ENCODE peak calls at places on chromosomes 4 and X, in seven cellular contexts. Q is GM23338; H is colonic mucosa; F is body of pancreas; U is CD8-positive, alpha-beta T cell; C is right cardiac atrium; V is CD4-positive, alpha-beta memory T cell. N is an unnamed sample.

GRCh38 chrX:103722505-103722904 is 11.8 kb downstream of the TMEM31 start:
- DNase-seq in V (no peak), F (peak; percentile 10), U (no peak), H (no peak), Q (no peak), C (no peak), N (no peak)

GRCh38 chr4:113971706-113972360 is 7.6 kb downstream of the ARSJ start:
- DNase-seq in C (no peak), F (no peak), H (no peak), U (no peak), Q (no peak), V (no peak), N (no peak)

GRCh38 chrX:129808829-129809745 is 29.3 kb downstream of the SASH3 start:
- DNase-seq in F (no peak), U (no peak), C (no peak), H (no peak), V (no peak), Q (no peak), N (no peak)

GRCh38 chrX:48003367-48003757 is 427 bp downstream of the ZNF182 start:
- DNase-seq in Q (no peak), H (peak; percentile 26), F (no peak), C (peak; percentile 54), U (no peak), V (no peak), N (peak; percentile 26)

GRCh38 chr4:129561280-129561679 is 465.3 kb downstream of the C4orf33 start:
- DNase-seq in H (no peak), U (no peak), Q (no peak), F (no peak), C (no peak), V (no peak), N (no peak)

GRCh38 chr4:86977621-86978184 is 42.9 kb downstream of the AFF1 start:
- DNase-seq in F (peak; percentile 60), C (no peak), Q (no peak), V (peak; percentile 10), U (no peak), H (peak; percentile 68), N (peak; percentile 43)

GRCh38 chr4:109969909-109970308 is 57.2 kb downstream of the EGF start:
- DNase-seq in F (no peak), U (no peak), C (no peak), Q (no peak), H (no peak), V (no peak), N (no peak)

GRCh38 chr4:15333692-15334633 is 93.9 kb upstream of the C1QTNF7 start:
- DNase-seq in U (no peak), H (no peak), V (no peak), Q (no peak), C (no peak), F (no peak), N (no peak)

GRCh38 chrX:13151806-13152510 is 107.5 kb upstream of the FAM9C start:
- DNase-seq in C (no peak), Q (no peak), U (no peak), F (no peak), V (peak; percentile 83), H (no peak), N (no peak)

GRCh38 chr4:172147702-172148101 is 334.5 kb downstream of the GALNTL6 start:
- DNase-seq in F (no peak), U (no peak), H (no peak), V (no peak), C (no peak), Q (peak; percentile 3), N (no peak)

GRCh38 chr4:1579834-1580686 is 104.1 kb downstream of the FAM53A start:
- DNase-seq in U (peak; percentile 86), H (peak; percentile 88), F (peak; percentile 92), Q (peak; percentile 96), C (peak; percentile 99), V (peak; percentile 92), N (peak; percentile 91)

GRCh38 chr4:172706000-172706399 is 462.6 kb upstream of the GALNT7 start:
- DNase-seq in F (no peak), V (no peak), H (no peak), U (no peak), Q (no peak), C (no peak), N (no peak)

GRCh38 chr4:54840992-54841768 is 183.4 kb downstream of the KIT start:
- DNase-seq in C (no peak), U (no peak), F (no peak), V (no peak), Q (no peak), H (peak; percentile 18), N (peak; percentile 9)

GRCh38 chr4:156390599-156391296 is 437.1 kb upstream of the CTSO start:
- DNase-seq in H (no peak), F (no peak), C (no peak), Q (no peak), V (no peak), U (no peak), N (no peak)

GRCh38 chrX:64642482-64642881 is 247.2 kb upstream of the MTMR8 start:
- DNase-seq in C (no peak), Q (peak; percentile 42), V (peak; percentile 0), F (no peak), H (no peak), U (no peak), N (no peak)

GRCh38 chrX:103376118-103376978 is at the start of gene BEX3:
- DNase-seq in F (peak; percentile 60), C (peak; percentile 85), V (peak; percentile 27), U (no peak), Q (peak; percentile 81), H (peak; percentile 48), N (peak; percentile 47)

GRCh38 chrX:56728321-56728720 is 722 bp upstream of the NBDY start:
- DNase-seq in V (no peak), C (no peak), U (no peak), H (no peak), F (no peak), Q (no peak), N (no peak)

GRCh38 chrX:136768469-136769084 is 12.2 kb downstream of the ARHGEF6 start:
- DNase-seq in H (peak; percentile 32), F (peak; percentile 46), U (no peak), C (peak; percentile 71), V (no peak), Q (no peak), N (peak; percentile 37)

GRCh38 chrX:68599256-68600152 is 48.0 kb upstream of the STARD8 start:
- DNase-seq in C (no peak), U (no peak), Q (peak; percentile 32), V (no peak), F (no peak), H (no peak), N (no peak)

GRCh38 chrX:37047776-37048175 is 39.6 kb downstream of the FAM47C start:
- DNase-seq in F (no peak), C (no peak), Q (no peak), H (no peak), V (no peak), U (no peak), N (no peak)

GRCh38 chrX:63657821-63658220 is 127.2 kb downstream of the ARHGEF9 start:
- DNase-seq in F (peak; percentile 11), V (no peak), H (no peak), U (no peak), Q (no peak), C (peak; percentile 70), N (no peak)

GRCh38 chr4:187184513-187184912 is 460.9 kb upstream of the FAT1 start:
- DNase-seq in V (no peak), H (peak; percentile 71), U (no peak), C (no peak), F (no peak), Q (no peak), N (peak; percentile 75)

GRCh38 chr4:5373327-5373726 is 322.0 kb downstream of the STK32B start:
- DNase-seq in Q (no peak), H (no peak), C (no peak), V (no peak), U (no peak), F (no peak), N (no peak)

GRCh38 chr4:151471728-151472127 is 62.8 kb downstream of the FHIP1A start:
- DNase-seq in V (no peak), C (no peak), Q (no peak), H (no peak), F (no peak), U (no peak), N (no peak)
- H3K4me1 ChIP-seq in V (no peaks in the 10 kb centered on the region), C (no peaks in the 10 kb centered on the region), Q (peaks cover 68% of the 10 kb centered on the region), H (no peaks in the 10 kb centered on the region), F (peaks cover 14% of the 10 kb centered on the region), U (no peaks in the 10 kb centered on the region), N (no peaks in the 10 kb centered on the region)

DNA sequence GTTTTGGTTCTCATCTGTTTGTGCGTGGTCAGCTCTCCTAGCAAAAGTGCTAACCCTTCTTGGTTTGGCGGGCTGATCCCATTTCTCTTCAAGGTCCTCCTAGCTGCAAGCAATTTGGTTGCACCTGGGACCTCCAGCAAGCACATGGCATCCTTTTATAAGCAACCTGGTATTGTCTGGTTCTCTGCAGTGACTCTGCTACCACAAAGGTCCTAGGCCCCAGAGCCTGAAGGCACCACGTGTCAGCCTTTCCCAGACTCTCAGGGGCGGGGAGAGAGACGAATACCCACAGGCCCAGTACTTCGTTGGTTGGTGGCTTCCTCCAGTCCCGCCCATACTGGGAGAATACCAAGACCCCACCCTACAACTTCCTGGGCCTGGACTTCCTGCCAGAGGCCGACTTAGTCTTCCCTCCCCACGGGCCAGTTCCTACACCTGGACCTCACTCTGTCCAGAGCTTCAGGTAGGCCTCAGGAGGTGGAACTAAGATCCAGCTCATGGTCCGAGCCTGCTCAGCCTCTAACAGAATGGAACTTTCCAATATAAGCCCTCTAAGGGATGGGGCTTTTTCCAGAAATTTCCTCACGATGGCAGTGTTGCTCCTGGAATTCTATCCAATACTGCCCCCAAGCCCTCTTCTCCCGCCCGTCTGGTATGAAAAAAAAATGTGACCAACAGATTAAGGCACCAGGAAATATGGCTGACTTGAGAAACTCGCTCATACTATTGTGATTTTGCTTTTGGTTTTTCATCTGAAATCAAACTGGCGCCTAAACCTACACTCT is 192.5 kb upstream of the STK26 start:
- DNase-seq in Q (peak; percentile 89), F (peak; percentile 87), V (peak; percentile 67), C (peak; percentile 85), U (no peak), H (peak; percentile 83), N (peak; percentile 74)
- H3K27ac ChIP-seq in Q (peak overlapping the region; percentile 97), F (no peak overlapping the region), V (no peak overlapping the region), C (peak overlapping the region; percentile 38), U (no peak overlapping the region), H (no peak overlapping the region), N (no peak overlapping the region)

GRCh38 chr4:184384056-184384809 is 90.1 kb downstream of the IRF2 start:
- DNase-seq in V (peak; percentile 11), C (no peak), U (no peak), F (peak; percentile 76), Q (peak; percentile 26), H (peak; percentile 63), N (peak; percentile 59)
- H3K4me1 ChIP-seq in V (peaks cover 53% of the 10 kb centered on the region), C (peaks cover 37% of the 10 kb centered on the region), U (peaks cover 47% of the 10 kb centered on the region), F (peaks cover 49% of the 10 kb centered on the region), Q (peaks cover 60% of the 10 kb centered on the region), H (peaks cover 28% of the 10 kb centered on the region), N (peaks cover 74% of the 10 kb centered on the region)

GRCh38 chr4:185269286-185269685 is 59.9 kb downstream of the SNX25 start:
- DNase-seq in V (no peak), F (no peak), Q (no peak), H (no peak), C (no peak), U (no peak), N (no peak)
- H3K27ac ChIP-seq in V (no peak overlapping the region), F (no peak overlapping the region), Q (no peak overlapping the region), H (no peak overlapping the region), C (no peak overlapping the region), U (no peak overlapping the region), N (no peak overlapping the region)

GRCh38 chr4:151206241-151207005 is 70.5 kb upstream of the PRSS48 start:
- DNase-seq in C (no peak), U (no peak), Q (no peak), H (no peak), F (no peak), V (no peak), N (no peak)
- H3K4me1 ChIP-seq in C (peaks cover 14% of the 10 kb centered on the region), U (no peaks in the 10 kb centered on the region), Q (no peaks in the 10 kb centered on the region), H (no peaks in the 10 kb centered on the region), F (peaks cover 34% of the 10 kb centered on the region), V (no peaks in the 10 kb centered on the region), N (peaks cover 28% of the 10 kb centered on the region)

GRCh38 chr4:91904556-91904955 is 399.2 kb upstream of the GRID2 start:
- DNase-seq in Q (peak; percentile 53), F (no peak), U (no peak), V (no peak), C (no peak), H (no peak), N (no peak)
- H3K27ac ChIP-seq in Q (no peak overlapping the region), F (no peak overlapping the region), U (no peak overlapping the region), V (no peak overlapping the region), C (no peak overlapping the region), H (no peak overlapping the region), N (no peak overlapping the region)

N was measured in transverse colon.